ENCODE peak calls at places on chromosomes 2 and 18, in nine cellular contexts. I, Q, R, F, O, C, A, L and J are unnamed samples.

GRCh38 chr18:13457327-13457726 is 238.8 kb downstream of the LDLRAD4 start:
- DNase-seq in I (no peak), Q (no peak), R (no peak), F (no peak), O (no peak), C (no peak), A (no peak), L (no peak), J (no peak)

GRCh38 chr2:119065146-119065545 is 93.4 kb downstream of the C1QL2 start:
- DNase-seq in I (no peak), Q (no peak), R (no peak), F (no peak), O (no peak), C (no peak), A (no peak), L (no peak), J (no peak)

GRCh38 chr2:120442923-120443571 is 97.1 kb downstream of the INHBB start:
- DNase-seq in I (peak; percentile 54), Q (no peak), R (peak; percentile 40), F (peak; percentile 100), O (peak; percentile 87), C (peak; percentile 23), A (no peak), L (peak; percentile 90), J (no peak)

GRCh38 chr2:161165266-161165665 is 5.0 kb downstream of the TANK start:
- DNase-seq in I (no peak), Q (no peak), R (no peak), F (no peak), O (no peak), C (no peak), A (no peak), L (no peak), J (no peak)

GRCh38 chr2:164150601-164151000 is 414.8 kb upstream of the FIGN start:
- DNase-seq in I (no peak), Q (no peak), R (no peak), F (no peak), O (no peak), C (no peak), A (no peak), L (no peak), J (no peak)

GRCh38 chr2:127608061-127609011 is 37.6 kb upstream of the GPR17 start:
- DNase-seq in I (no peak), Q (no peak), R (no peak), F (peak; percentile 15), O (no peak), C (no peak), A (no peak), L (no peak), J (no peak)

GRCh38 chr2:239173301-239173700 is 227.5 kb downstream of the HDAC4 start:
- DNase-seq in I (no peak), Q (no peak), R (no peak), F (no peak), O (no peak), C (no peak), A (no peak), L (no peak), J (no peak)

GRCh38 chr2:39625193-39625926 is 40.4 kb upstream of the TMEM178A start:
- DNase-seq in I (no peak), Q (no peak), R (no peak), F (no peak), O (no peak), C (no peak), A (no peak), L (no peak), J (no peak)

GRCh38 chr2:189802396-189802912 is 18.2 kb downstream of the PMS1 start:
- DNase-seq in I (no peak), Q (no peak), R (no peak), F (no peak), O (no peak), C (no peak), A (no peak), L (no peak), J (no peak)

GRCh38 chr2:60312618-60313017 is 240.8 kb downstream of the BCL11A start:
- DNase-seq in I (peak; percentile 3), Q (no peak), R (no peak), F (no peak), O (no peak), C (no peak), A (no peak), L (no peak), J (no peak)

GRCh38 chr2:144426981-144427479 is 92.9 kb downstream of the ZEB2 start:
- DNase-seq in I (no peak), Q (no peak), R (peak; percentile 16), F (no peak), O (no peak), C (no peak), A (no peak), L (no peak), J (no peak)

GRCh38 chr2:11131166-11131920 is 23.9 kb upstream of the SLC66A3 start:
- DNase-seq in I (no peak), Q (no peak), R (no peak), F (no peak), O (peak; percentile 32), C (no peak), A (no peak), L (no peak), J (no peak)